ENCODE peak calls at places on chromosomes 5 and 9, in nine cellular contexts. U is spleen, H is tibial artery, J is heart left ventricle, F is breast epithelium, D is GM23248, B is adrenal gland, X is astrocyte, Y is brain microvascular endothelial cell. T is an unnamed sample.

GRCh38 chr5:113199122-113199905 is 222.7 kb downstream of the DCP2 start:
- DNase-seq in U (no peak), H (no peak), J (no peak), F (no peak), D (peak), B (no peak), X (peak), Y (peak), T (no peak)

GRCh38 chr5:135829681-135830383 is 4.6 kb upstream of the SLC25A48 start:
- DNase-seq in U (no peak), H (no peak), J (peak), F (peak), D (peak), B (peak), X (peak), Y (peak), T (peak)

GRCh38 chr5:96066386-96066719 is 104.7 kb upstream of the ELL2 start:
- DNase-seq in U (no peak), H (no peak), J (no peak), F (no peak), D (no peak), B (no peak), X (no peak), Y (no peak), T (no peak)

GRCh38 chr9:120625222-120625621 is 45.3 kb upstream of the CDK5RAP2 start:
- DNase-seq in U (no peak), H (no peak), J (no peak), F (no peak), D (peak), B (no peak), X (peak), Y (no peak), T (no peak)

GRCh38 chr9:6590772-6591384 is 54.7 kb downstream of the GLDC start:
- DNase-seq in U (no peak), H (no peak), J (no peak), F (no peak), D (no peak), B (no peak), X (no peak), Y (no peak), T (no peak)

GRCh38 chr9:131181091-131181681 is 55.8 kb downstream of the NUP214 start:
- DNase-seq in U (no peak), H (no peak), J (no peak), F (no peak), D (peak), B (no peak), X (no peak), Y (no peak), T (no peak)

GRCh38 chr5:88761269-88761880 is 121.6 kb downstream of the MEF2C start:
- DNase-seq in U (no peak), H (no peak), J (no peak), F (no peak), D (peak), B (no peak), X (peak), Y (peak), T (no peak)

GRCh38 chr9:88590558-88591146 is 55.7 kb downstream of the NXNL2 start:
- DNase-seq in U (no peak), H (no peak), J (no peak), F (no peak), D (no peak), B (no peak), X (no peak), Y (no peak), T (no peak)

GRCh38 chr5:134174841-134175839 is 1.6 kb downstream of the SKP1 start:
- DNase-seq in U (no peak), H (no peak), J (no peak), F (no peak), D (peak), B (no peak), X (peak), Y (peak), T (no peak)

GRCh38 chr9:73371801-73372200 is 220.1 kb downstream of the ANXA1 start:
- DNase-seq in U (no peak), H (no peak), J (no peak), F (no peak), D (no peak), B (no peak), X (peak), Y (no peak), T (no peak)

GRCh38 chr5:134247411-134247810 is 21.5 kb upstream of the PPP2CA start:
- DNase-seq in U (no peak), H (no peak), J (no peak), F (no peak), D (peak), B (no peak), X (peak), Y (peak), T (no peak)

GRCh38 chr5:178130576-178131445 is at the start of gene RMND5B:
- DNase-seq in U (peak), H (peak), J (peak), F (peak), D (peak), B (peak), X (peak), Y (peak), T (peak)
- H3K27ac ChIP-seq in U (peak), H (peak), J (peak), F (peak), D (peak), B (peak), X (peak), Y (peak), T (peak)

GRCh38 chr9:125418404-125418803 is 156.8 kb downstream of the GAPVD1 start:
- DNase-seq in U (no peak), H (no peak), J (no peak), F (no peak), D (no peak), B (no peak), X (no peak), Y (no peak), T (no peak)

GRCh38 chr9:125412166-125412565 is 150.5 kb downstream of the GAPVD1 start:
- DNase-seq in U (no peak), H (no peak), J (no peak), F (no peak), D (no peak), B (no peak), X (no peak), Y (no peak), T (no peak)

GRCh38 chr9:125416517-125416916 is 154.9 kb downstream of the GAPVD1 start:
- DNase-seq in U (no peak), H (no peak), J (no peak), F (no peak), D (no peak), B (no peak), X (no peak), Y (no peak), T (no peak)

GRCh38 chr9:125413579-125413978 is 152.0 kb downstream of the GAPVD1 start:
- DNase-seq in U (no peak), H (no peak), J (no peak), F (no peak), D (no peak), B (no peak), X (no peak), Y (no peak), T (no peak)

GRCh38 chr9:125415583-125416443 is 154.2 kb downstream of the GAPVD1 start:
- DNase-seq in U (no peak), H (no peak), J (no peak), F (no peak), D (no peak), B (no peak), X (no peak), Y (no peak), T (no peak)
- H3K27ac ChIP-seq in U (no peak), H (no peak), J (no peak), F (no peak), D (no peak), B (no peak), X (no peak), Y (no peak), T (no peak)

GRCh38 chr5:171612749-171613148 is 172.9 kb upstream of the SMIM23 start:
- DNase-seq in U (no peak), H (no peak), J (no peak), F (no peak), D (no peak), B (no peak), X (no peak), Y (no peak), T (no peak)
- H3K27ac ChIP-seq in U (no peak), H (no peak), J (no peak), F (no peak), D (no peak), B (no peak), X (no peak), Y (no peak), T (no peak)

DNA sequence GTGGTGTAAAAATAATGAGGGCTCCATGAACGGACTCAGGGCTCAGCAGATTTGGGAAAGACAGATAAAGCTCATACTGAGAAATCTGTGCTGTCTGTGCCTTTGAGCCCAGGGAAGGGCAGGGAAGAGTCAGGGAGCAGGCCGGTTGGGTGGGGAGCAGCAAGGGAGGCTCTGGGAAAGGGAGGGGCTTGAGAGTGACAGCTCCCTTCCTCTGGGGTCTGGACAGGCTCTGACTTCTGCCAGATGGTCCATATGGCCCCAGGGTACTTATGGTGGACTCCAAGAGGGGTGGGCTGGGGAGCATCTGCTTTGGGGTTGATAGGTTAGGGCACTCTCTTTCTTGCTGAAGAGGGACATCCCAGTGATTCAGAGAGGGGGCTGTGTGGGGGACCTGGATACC is 2.1 kb downstream of the NPR2 start:
- DNase-seq in U (no peak), H (no peak), J (no peak), F (no peak), D (peak), B (no peak), X (no peak), Y (no peak), T (no peak)
- H3K27ac ChIP-seq in U (no peak), H (peak), J (no peak), F (no peak), D (no peak), B (no peak), X (no peak), Y (no peak), T (no peak)

GRCh38 chr5:80491296-80491695 is 3.4 kb downstream of the FAM151B start:
- DNase-seq in U (no peak), H (no peak), J (no peak), F (no peak), D (no peak), B (no peak), X (no peak), Y (no peak), T (no peak)

GRCh38 chr5:80495891-80496290 is 8.0 kb downstream of the FAM151B start:
- DNase-seq in U (no peak), H (no peak), J (no peak), F (no peak), D (no peak), B (no peak), X (no peak), Y (no peak), T (no peak)

GRCh38 chr5:80487444-80487828 is 464 bp upstream of the FAM151B start:
- DNase-seq in U (peak), H (no peak), J (no peak), F (no peak), D (no peak), B (peak), X (no peak), Y (no peak), T (no peak)

GRCh38 chr5:80487829-80488708 is at the start of gene FAM151B:
- DNase-seq in U (peak), H (peak), J (peak), F (peak), D (peak), B (peak), X (peak), Y (peak), T (peak)

DNA sequence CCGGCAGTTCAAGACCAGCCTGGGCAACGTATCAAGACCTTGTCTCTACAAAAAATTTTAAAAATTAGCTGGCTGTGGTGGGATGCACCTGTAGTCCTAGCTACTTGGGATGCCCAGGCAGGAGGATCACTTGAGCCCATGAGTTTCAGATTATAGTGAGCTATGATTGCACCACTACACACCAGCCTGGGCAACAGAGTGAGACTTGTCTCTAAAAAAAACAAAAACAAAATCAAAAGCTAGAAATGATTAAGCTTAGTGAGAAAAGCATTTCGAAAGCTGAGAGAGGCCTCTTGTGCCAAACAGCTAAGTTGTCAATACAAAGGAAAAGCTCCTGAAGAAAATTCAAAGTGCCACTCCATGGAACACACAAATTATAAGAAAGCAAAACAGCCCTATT is 4.8 kb downstream of the FAM151B start:
- DNase-seq in U (no peak), H (no peak), J (no peak), F (no peak), D (no peak), B (no peak), X (no peak), Y (no peak), T (no peak)
- H3K27ac ChIP-seq in U (no peak), H (no peak), J (no peak), F (peak), D (no peak), B (no peak), X (no peak), Y (no peak), T (no peak)

DNA sequence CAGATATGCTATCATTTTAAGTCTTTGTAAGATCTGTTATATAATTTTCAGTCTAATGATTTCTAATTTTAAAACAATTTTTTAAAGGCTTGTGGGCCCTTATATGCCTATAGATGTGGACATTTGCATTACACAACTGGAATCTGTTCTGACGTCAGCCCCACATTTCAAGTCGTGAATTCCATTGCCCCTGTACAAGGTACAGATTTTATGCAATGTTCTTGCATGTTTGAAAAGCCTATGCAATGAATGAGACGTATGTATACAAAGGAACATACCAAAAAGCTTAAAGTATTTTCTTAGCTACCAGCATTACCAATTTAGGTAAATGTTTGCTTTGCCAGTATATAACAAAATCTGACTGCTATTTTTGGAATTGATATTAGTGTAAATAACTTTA is 77.2 kb downstream of the ITGA1 start:
- DNase-seq in U (no peak), H (no peak), J (no peak), F (no peak), D (no peak), B (no peak), X (peak), Y (peak), T (no peak)
- H3K27ac ChIP-seq in U (peak), H (no peak), J (peak), F (no peak), D (no peak), B (no peak), X (peak), Y (peak), T (no peak)

GRCh38 chr5:172556971-172557461 is 84.0 kb upstream of the NEURL1B start:
- DNase-seq in U (peak), H (no peak), J (peak), F (no peak), D (no peak), B (peak), X (peak), Y (no peak), T (no peak)
- H3K27ac ChIP-seq in U (no peak), H (no peak), J (peak), F (no peak), D (no peak), B (peak), X (no peak), Y (no peak), T (no peak)